ENCODE peak calls at places on chromosome 1, in eight cellular contexts. A is adipocyte, P is NT2/D1, R is GM06990, C is psoas muscle, H is right lobe of liver, J is ascending aorta, Z is heart right ventricle. D is an unnamed sample. For H3K27me3 and H3K36me3, the result is how much of the 10 kb centered on the place peaks cover.

GRCh38 chr1:218812360-218812759 is 361.3 kb upstream of the LYPLAL1 start:
- DNase-seq in A (no peak), P (no peak), R (no peak), C (no peak), H (no peak), J (no peak), Z (no peak), D (no peak)

GRCh38 chr1:227190321-227190720 is 128.0 kb downstream of the CDC42BPA start:
- DNase-seq in A (no peak), P (no peak), R (no peak), C (no peak), H (no peak), J (no peak), Z (no peak), D (no peak)

GRCh38 chr1:39090757-39091156 is 64.6 kb downstream of the NDUFS5 start:
- DNase-seq in A (no peak), P (no peak), R (no peak), C (no peak), H (no peak), J (no peak), Z (no peak), D (no peak)

GRCh38 chr1:167262820-167263219 is 42.1 kb downstream of the POU2F1 start:
- DNase-seq in A (no peak), P (no peak), R (no peak), C (no peak), H (no peak), J (no peak), Z (no peak), D (no peak)

GRCh38 chr1:229383188-229383587 is 40.3 kb upstream of the CCSAP start:
- DNase-seq in A (no peak), P (no peak), R (no peak), C (no peak), H (no peak), J (no peak), Z (no peak), D (no peak)

GRCh38 chr1:223429313-223429731 is 36.1 kb downstream of the CCDC185 start:
- DNase-seq in A (peak), P (no peak), R (no peak), C (no peak), H (no peak), J (peak), Z (no peak), D (no peak)

GRCh38 chr1:79603862-79604261 is 597.3 kb upstream of the ADGRL4 start:
- DNase-seq in A (peak), P (no peak), R (no peak), C (no peak), H (no peak), J (no peak), Z (no peak), D (no peak)

GRCh38 chr1:51329443-51330325 is 678 bp downstream of the TTC39A start:
- DNase-seq in A (no peak), P (no peak), R (no peak), C (no peak), H (peak), J (no peak), Z (peak), D (no peak)

GRCh38 chr1:226788965-226789364 is 49.9 kb upstream of the ITPKB start:
- DNase-seq in A (no peak), P (no peak), R (peak), C (no peak), H (no peak), J (no peak), Z (no peak), D (no peak)

GRCh38 chr1:68221971-68222355 is 10.4 kb downstream of the WLS start:
- DNase-seq in A (peak), P (no peak), R (no peak), C (no peak), H (no peak), J (no peak), Z (no peak), D (no peak)

GRCh38 chr1:68213843-68214242 is 18.5 kb downstream of the WLS start:
- DNase-seq in A (peak), P (no peak), R (no peak), C (peak), H (peak), J (no peak), Z (peak), D (no peak)

GRCh38 chr1:119948342-119949214 is 52.3 kb upstream of the ADAM30 start:
- DNase-seq in A (peak), P (peak), R (peak), C (peak), H (peak), J (peak), Z (peak), D (peak)

GRCh38 chr1:26349196-26349885 is 4.6 kb downstream of the CRYBG2 start:
- DNase-seq in A (peak), P (no peak), R (no peak), C (no peak), H (no peak), J (no peak), Z (no peak), D (no peak)

DNA sequence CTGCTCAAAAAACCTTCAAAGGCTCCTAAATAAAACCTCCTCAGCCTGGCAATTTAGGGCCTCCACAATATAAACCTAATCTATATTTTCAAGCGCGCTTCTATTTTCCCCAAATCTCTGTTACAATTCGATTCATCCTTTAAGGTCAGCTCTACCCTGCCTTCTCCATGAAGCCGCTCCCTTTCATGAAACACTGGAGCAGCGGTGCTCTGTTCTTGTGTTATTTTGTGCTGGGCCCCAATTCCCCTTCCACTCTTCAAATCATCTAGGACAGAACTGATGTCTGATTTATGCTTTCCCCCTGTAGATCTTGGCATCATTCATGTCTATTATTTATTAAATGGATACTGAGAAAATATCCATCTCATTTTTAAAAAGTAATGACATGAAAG is 6.9 kb downstream of the ERRFI1 start:
- DNase-seq in A (peak), P (no peak), R (no peak), C (no peak), H (no peak), J (no peak), Z (no peak), D (no peak)
- H3K4me3 ChIP-seq in A (peak), P (no peak), R (no peak), C (no peak), H (no peak), J (no peak), Z (no peak), D (no peak)

DNA sequence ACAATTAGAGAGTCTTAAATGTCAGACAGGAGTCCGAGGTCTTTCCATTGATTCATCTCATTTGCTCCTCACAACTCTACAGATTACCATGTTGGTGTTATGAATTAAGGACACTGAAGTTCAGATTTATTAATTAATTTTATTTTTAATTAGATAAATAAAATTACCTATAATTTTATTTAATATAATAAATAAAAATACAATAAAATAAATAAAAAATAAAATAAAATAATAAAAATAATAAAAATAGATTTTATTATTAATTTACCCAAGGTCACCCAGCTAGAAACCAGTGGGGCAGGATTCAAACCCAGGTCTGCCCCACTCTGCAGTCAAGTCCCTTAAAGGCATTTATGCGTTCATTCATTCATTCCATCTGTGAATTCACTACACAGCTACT is 72.2 kb downstream of the VWA5B1 start:
- DNase-seq in A (no peak), P (no peak), R (no peak), C (no peak), H (no peak), J (no peak), Z (no peak), D (no peak)
- H3K27me3 ChIP-seq in A (half or more), P (under half), R (under half), C (under half), H (under half), J (under half), Z (under half), D (half or more)

GRCh38 chr1:15101112-15101760 is 52.3 kb upstream of the TMEM51 start:
- DNase-seq in A (no peak), P (no peak), R (no peak), C (no peak), H (no peak), J (no peak), Z (no peak), D (no peak)

GRCh38 chr1:15098366-15099125 is 55.0 kb upstream of the TMEM51 start:
- DNase-seq in A (no peak), P (no peak), R (no peak), C (no peak), H (no peak), J (no peak), Z (no peak), D (no peak)

GRCh38 chr1:15099441-15100137 is 54.0 kb upstream of the TMEM51 start:
- DNase-seq in A (no peak), P (no peak), R (no peak), C (no peak), H (no peak), J (no peak), Z (no peak), D (no peak)

GRCh38 chr1:15101801-15102200 is 51.7 kb upstream of the TMEM51 start:
- DNase-seq in A (no peak), P (no peak), R (no peak), C (no peak), H (no peak), J (no peak), Z (no peak), D (no peak)

DNA sequence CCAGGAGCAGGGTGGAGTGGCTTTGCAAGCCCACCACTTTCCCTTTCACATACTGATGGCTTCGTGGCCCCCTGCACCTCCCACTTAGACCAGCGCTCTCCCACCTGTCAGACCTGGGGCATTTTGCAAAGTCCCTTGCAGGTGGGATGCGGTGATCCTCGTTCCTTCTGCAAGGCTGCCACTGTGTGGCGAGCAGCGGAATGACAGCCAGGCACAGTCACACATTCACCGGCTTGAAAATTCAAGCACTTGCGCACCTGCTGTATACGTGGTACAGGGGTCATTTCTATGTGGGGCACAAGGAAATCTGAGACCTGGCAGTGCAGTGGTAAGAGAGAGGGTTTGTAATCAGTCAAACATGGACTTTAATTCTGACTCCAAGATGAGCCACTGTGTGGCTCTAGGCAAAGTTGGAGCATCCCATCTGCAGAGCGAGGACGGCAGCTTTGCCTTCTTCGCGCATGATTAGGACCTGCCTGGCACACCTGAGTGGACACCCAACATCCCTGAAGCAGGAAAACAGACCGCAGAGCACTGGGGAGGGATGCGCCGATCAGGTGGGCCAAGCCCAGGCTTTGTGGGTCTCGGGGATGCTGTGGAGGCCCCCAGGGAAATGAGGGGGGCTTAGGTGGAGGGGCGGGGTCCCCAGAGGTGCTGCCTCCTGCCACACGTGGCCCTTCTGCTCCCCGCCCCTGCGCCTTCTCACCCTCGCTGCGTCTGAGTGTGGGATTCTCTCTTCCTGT is 53.0 kb upstream of the TMEM51 start:
- DNase-seq in A (peak), P (peak), R (peak), C (no peak), H (no peak), J (no peak), Z (peak), D (peak)
- H3K36me3 ChIP-seq in A (under half), P (under half), R (under half), C (under half), H (under half), J (under half), Z (under half), D (under half)

DNA sequence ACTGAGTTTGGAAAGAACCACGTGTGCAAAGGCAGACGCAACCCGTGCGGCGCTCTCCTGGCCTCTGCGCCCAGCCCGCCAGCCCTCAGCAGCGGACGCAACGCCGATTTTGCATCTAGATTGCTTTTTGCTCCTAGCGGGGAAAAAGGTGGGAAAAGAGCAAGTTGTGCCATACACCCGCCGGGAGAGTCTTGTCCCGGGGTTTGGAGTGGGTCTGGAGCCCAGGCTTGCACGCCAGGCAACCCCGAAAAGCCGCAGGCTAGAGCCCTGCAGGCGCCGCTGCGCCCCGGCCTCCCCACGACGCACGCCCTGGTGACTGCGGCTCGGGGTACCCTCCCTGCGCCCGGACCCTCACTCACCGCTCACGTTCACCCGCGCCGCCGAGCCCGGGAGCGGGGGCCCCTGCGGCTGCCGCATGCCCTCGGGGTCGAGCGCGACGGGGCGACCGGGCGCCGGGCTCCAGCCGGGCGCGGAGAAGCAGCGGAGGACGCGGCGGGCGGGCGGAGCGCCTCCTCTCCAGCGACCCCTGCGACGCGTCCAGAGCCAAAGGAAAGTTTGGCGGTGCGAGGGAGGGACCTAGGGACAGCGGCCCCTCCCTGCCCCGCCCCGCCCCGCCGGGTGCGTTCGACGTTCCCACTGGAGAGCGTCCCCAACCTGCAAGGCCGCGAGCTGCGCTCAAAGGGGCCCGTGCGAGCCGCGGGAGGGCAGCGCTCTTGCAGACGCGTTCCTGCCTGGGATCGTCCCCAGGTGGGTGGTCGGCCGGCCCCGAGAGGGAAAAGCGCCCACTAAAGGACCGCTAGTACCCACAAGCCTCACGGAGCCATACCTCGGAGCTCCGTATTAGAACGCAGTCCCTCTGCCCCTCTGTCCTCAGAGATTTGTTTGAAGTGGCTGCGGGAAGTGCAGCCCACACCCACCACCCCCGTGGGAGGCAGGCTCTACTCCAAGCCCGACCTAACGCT is at the start of gene LPAR3:
- DNase-seq in A (peak), P (peak), R (no peak), C (no peak), H (no peak), J (no peak), Z (peak), D (peak)
- H3K4me3 ChIP-seq in A (peak), P (peak), R (no peak), C (peak), H (no peak), J (peak), Z (peak), D (peak)

GRCh38 chr1:2046225-2046917 is 3.8 kb upstream of the PRKCZ start:
- DNase-seq in A (peak), P (peak), R (peak), C (no peak), H (peak), J (no peak), Z (peak), D (peak)
- H3K27me3 ChIP-seq in A (under half), P (under half), R (under half), C (under half), H (under half), J (under half), Z (under half), D (under half)

GRCh38 chr1:111706921-111707320 is 32.3 kb downstream of the INKA2 start:
- DNase-seq in A (peak), P (no peak), R (no peak), C (no peak), H (no peak), J (no peak), Z (no peak), D (no peak)
- H3K36me3 ChIP-seq in A (half or more), P (under half), R (under half), C (half or more), H (under half), J (half or more), Z (under half), D (under half)

DNA sequence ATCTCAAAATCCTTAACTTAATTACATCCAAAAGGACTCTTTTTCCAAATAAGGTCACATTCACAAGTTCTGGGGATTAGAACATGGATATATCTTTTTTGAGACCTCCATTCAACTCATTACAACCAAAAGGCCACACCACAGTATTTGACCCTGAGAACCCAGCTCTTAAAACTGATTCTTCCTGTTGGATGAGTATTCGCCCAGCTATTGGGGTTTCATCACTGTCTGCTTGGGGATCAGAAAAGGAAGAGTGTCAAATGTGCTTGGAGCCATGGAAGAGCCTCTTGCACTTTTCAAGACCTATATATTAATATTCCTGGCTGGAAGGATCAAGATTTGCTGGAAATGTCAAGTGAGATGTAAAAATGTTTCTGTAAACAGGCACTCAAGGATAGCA is 5.4 kb upstream of the TINAGL1 start:
- DNase-seq in A (no peak), P (no peak), R (no peak), C (no peak), H (no peak), J (no peak), Z (no peak), D (no peak)
- H3K4me3 ChIP-seq in A (no peak), P (no peak), R (no peak), C (no peak), H (no peak), J (no peak), Z (no peak), D (no peak)

GRCh38 chr1:3031401-3032221 is 10.3 kb downstream of the ACTRT2 start:
- DNase-seq in A (no peak), P (no peak), R (no peak), C (peak), H (peak), J (no peak), Z (no peak), D (peak)
- H3K27me3 ChIP-seq in A (half or more), P (under half), R (under half), C (under half), H (under half), J (under half), Z (under half), D (under half)

D was measured in H7.